ENCODE peak calls at places on chromosome 9, in four cellular contexts. One of them, this sample, is unnamed.

GRCh38 chr9:114011313-114011712 is 66.8 kb downstream of the AMBP start:
- DNase-seq in transverse colon: no peak
- DNase-seq in GM23338: no peak
- DNase-seq in HCT116: no peak
- DNase-seq in this sample: peak; percentile 4

GRCh38 chr9:127022913-127023665 is 99.3 kb downstream of the ANGPTL2 start:
- DNase-seq in transverse colon: no peak
- DNase-seq in GM23338: no peak
- DNase-seq in HCT116: no peak
- DNase-seq in this sample: peak; percentile 75

GRCh38 chr9:15707000-15707399 is 154.2 kb downstream of the CCDC171 start:
- DNase-seq in transverse colon: no peak
- DNase-seq in GM23338: no peak
- DNase-seq in HCT116: no peak
- DNase-seq in this sample: no peak

GRCh38 chr9:96160866-96161265 is 141.1 kb downstream of the HSD17B3 start:
- DNase-seq in transverse colon: no peak
- DNase-seq in GM23338: no peak
- DNase-seq in HCT116: no peak
- DNase-seq in this sample: no peak

GRCh38 chr9:85212209-85212608 is 529.5 kb downstream of the AGTPBP1 start:
- DNase-seq in transverse colon: no peak
- DNase-seq in GM23338: no peak
- DNase-seq in HCT116: peak; percentile 46
- DNase-seq in this sample: peak; percentile 64

GRCh38 chr9:91815896-91816295 is 134.1 kb downstream of the ROR2 start:
- DNase-seq in transverse colon: no peak
- DNase-seq in GM23338: no peak
- DNase-seq in HCT116: no peak
- DNase-seq in this sample: no peak

GRCh38 chr9:111868475-111868874 is 28.1 kb upstream of the UGCG start:
- DNase-seq in transverse colon: no peak
- DNase-seq in GM23338: peak; percentile 87
- DNase-seq in HCT116: no peak
- DNase-seq in this sample: no peak

GRCh38 chr9:136175745-136176290 is 29.1 kb downstream of the LHX3 start:
- DNase-seq in transverse colon: no peak
- DNase-seq in GM23338: no peak
- DNase-seq in HCT116: no peak
- DNase-seq in this sample: no peak

GRCh38 chr9:20139755-20140154 is 350.9 kb upstream of the SLC24A2 start:
- DNase-seq in transverse colon: no peak
- DNase-seq in GM23338: peak; percentile 10
- DNase-seq in HCT116: no peak
- DNase-seq in this sample: no peak

GRCh38 chr9:20335668-20336332 is 286.5 kb downstream of the MLLT3 start:
- DNase-seq in transverse colon: no peak
- DNase-seq in GM23338: no peak
- DNase-seq in HCT116: no peak
- DNase-seq in this sample: no peak

GRCh38 chr9:137917116-137917515 is 39.5 kb downstream of the CACNA1B start:
- DNase-seq in transverse colon: no peak
- DNase-seq in GM23338: no peak
- DNase-seq in HCT116: no peak
- DNase-seq in this sample: no peak

DNA sequence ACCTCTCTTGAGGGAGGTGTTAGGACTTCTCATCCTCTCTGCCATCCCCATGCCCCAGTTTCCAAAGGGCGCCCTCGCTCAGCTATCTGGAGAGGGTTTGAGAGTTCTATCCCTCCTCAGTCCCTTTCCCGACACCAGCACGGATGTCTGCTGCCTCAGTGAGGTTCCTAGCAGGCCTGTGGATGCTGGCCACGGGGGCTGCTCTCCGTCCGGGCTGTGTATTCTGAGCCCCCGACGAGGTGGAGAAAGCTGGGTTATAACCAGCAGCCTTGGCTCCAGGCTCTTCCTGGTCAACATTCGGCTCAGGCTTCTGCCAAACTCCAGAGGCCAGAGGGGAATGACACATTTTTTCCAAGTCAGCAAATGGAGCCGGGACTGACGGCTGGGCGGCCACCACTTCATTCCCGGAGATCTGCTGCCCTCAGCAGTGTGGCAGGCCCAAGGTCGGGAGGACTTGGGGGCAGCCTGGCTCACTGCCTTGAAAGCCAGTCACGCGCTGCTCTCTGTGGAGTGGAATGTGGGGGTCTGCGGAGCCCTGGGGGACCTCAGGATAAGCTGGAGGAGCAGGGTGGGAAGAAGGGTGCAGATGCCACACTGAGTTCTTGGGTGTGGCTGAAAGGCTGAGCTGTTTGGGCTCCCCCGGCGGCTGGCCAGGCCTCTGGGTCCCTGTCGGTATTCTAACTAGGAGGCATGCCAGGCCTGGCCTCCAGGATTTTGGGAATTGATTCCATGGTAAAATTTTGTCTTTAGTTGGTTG is 27.4 kb downstream of the PTPA start:
- DNase-seq in transverse colon: peak; percentile 22
- DNase-seq in GM23338: no peak
- DNase-seq in HCT116: no peak
- DNase-seq in this sample: no peak
- TF ChIP-seq POLR2AphosphoS5 in transverse colon: peak; percentile 8
- TF ChIP-seq POLR2AphosphoS5 in GM23338: no peak
- TF ChIP-seq POLR2AphosphoS5 in HCT116: no peak
- TF ChIP-seq POLR2AphosphoS5 in this sample: peak; percentile 74

GRCh38 chr9:131500939-131501541 is 1.7 kb upstream of the POMT1 start:
- DNase-seq in transverse colon: no peak
- DNase-seq in GM23338: no peak
- DNase-seq in HCT116: no peak
- DNase-seq in this sample: no peak

GRCh38 chr9:131496844-131497425 is 5.8 kb upstream of the POMT1 start:
- DNase-seq in transverse colon: peak; percentile 26
- DNase-seq in GM23338: no peak
- DNase-seq in HCT116: no peak
- DNase-seq in this sample: no peak

GRCh38 chr9:131500377-131500776 is 2.3 kb upstream of the POMT1 start:
- DNase-seq in transverse colon: peak; percentile 21
- DNase-seq in GM23338: no peak
- DNase-seq in HCT116: no peak
- DNase-seq in this sample: no peak

GRCh38 chr9:131495726-131496292 is 6.9 kb upstream of the POMT1 start:
- DNase-seq in transverse colon: no peak
- DNase-seq in GM23338: no peak
- DNase-seq in HCT116: no peak
- DNase-seq in this sample: no peak

GRCh38 chr9:131499254-131499653 is 3.5 kb upstream of the POMT1 start:
- DNase-seq in transverse colon: no peak
- DNase-seq in GM23338: no peak
- DNase-seq in HCT116: no peak
- DNase-seq in this sample: no peak
- TF ChIP-seq POLR2AphosphoS5 in transverse colon: no peak
- TF ChIP-seq POLR2AphosphoS5 in GM23338: no peak
- TF ChIP-seq POLR2AphosphoS5 in HCT116: no peak
- TF ChIP-seq POLR2AphosphoS5 in this sample: no peak

GRCh38 chr9:18324928-18325327 is 149.0 kb upstream of the ADAMTSL1 start:
- DNase-seq in transverse colon: no peak
- DNase-seq in GM23338: no peak
- DNase-seq in HCT116: no peak
- DNase-seq in this sample: no peak
- TF ChIP-seq POLR2AphosphoS5 in transverse colon: no peak
- TF ChIP-seq POLR2AphosphoS5 in GM23338: no peak
- TF ChIP-seq POLR2AphosphoS5 in HCT116: no peak
- TF ChIP-seq POLR2AphosphoS5 in this sample: no peak

GRCh38 chr9:34072410-34072809 is 23.7 kb upstream of the UBAP2 start:
- DNase-seq in transverse colon: peak; percentile 9
- DNase-seq in GM23338: peak; percentile 43
- DNase-seq in HCT116: peak; percentile 8
- DNase-seq in this sample: no peak

GRCh38 chr9:34069831-34070230 is 21.1 kb upstream of the UBAP2 start:
- DNase-seq in transverse colon: no peak
- DNase-seq in GM23338: no peak
- DNase-seq in HCT116: no peak
- DNase-seq in this sample: no peak

GRCh38 chr9:34070601-34071340 is 22.1 kb upstream of the UBAP2 start:
- DNase-seq in transverse colon: no peak
- DNase-seq in GM23338: no peak
- DNase-seq in HCT116: no peak
- DNase-seq in this sample: no peak

GRCh38 chr9:34072868-34073590 is 24.3 kb upstream of the UBAP2 start:
- DNase-seq in transverse colon: peak; percentile 55
- DNase-seq in GM23338: no peak
- DNase-seq in HCT116: no peak
- DNase-seq in this sample: no peak
- TF ChIP-seq POLR2AphosphoS5 in transverse colon: peak; percentile 67
- TF ChIP-seq POLR2AphosphoS5 in GM23338: no peak
- TF ChIP-seq POLR2AphosphoS5 in HCT116: no peak
- TF ChIP-seq POLR2AphosphoS5 in this sample: peak; percentile 35

DNA sequence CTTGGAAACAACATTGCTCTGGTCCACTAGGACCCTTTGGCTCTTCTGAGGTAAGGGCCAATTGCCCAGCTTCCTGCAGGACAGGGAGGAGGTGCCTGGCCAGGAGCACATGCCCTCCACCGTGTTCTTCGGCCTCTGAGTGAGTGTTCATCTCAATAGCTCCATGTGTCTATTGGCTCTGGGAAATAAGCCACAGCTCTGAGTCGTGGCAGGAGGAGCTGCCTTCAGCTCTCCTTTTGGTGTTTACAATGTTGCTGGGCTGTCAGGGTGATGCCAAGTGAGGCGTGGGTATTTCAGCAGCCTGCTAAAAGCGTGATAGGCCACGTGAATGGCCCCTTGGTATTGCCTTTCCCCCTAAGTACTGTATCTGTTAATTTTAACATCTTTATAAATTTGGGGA is 26.6 kb downstream of the GADD45G start:
- DNase-seq in transverse colon: no peak
- DNase-seq in GM23338: no peak
- DNase-seq in HCT116: no peak
- DNase-seq in this sample: no peak
- TF ChIP-seq POLR2AphosphoS5 in transverse colon: no peak
- TF ChIP-seq POLR2AphosphoS5 in GM23338: no peak
- TF ChIP-seq POLR2AphosphoS5 in HCT116: no peak
- TF ChIP-seq POLR2AphosphoS5 in this sample: peak; percentile 24

GRCh38 chr9:37422289-37423104 is at the start of gene GRHPR:
- DNase-seq in transverse colon: peak; percentile 94
- DNase-seq in GM23338: peak; percentile 88
- DNase-seq in HCT116: peak; percentile 52
- DNase-seq in this sample: peak; percentile 97
- TF ChIP-seq POLR2AphosphoS5 in transverse colon: peak; percentile 88
- TF ChIP-seq POLR2AphosphoS5 in GM23338: peak; percentile 98
- TF ChIP-seq POLR2AphosphoS5 in HCT116: peak; percentile 93
- TF ChIP-seq POLR2AphosphoS5 in this sample: peak; percentile 82

GRCh38 chr9:128163523-128164331 is 3.7 kb downstream of the BBLN start:
- DNase-seq in transverse colon: no peak
- DNase-seq in GM23338: no peak
- DNase-seq in HCT116: no peak
- DNase-seq in this sample: no peak

GRCh38 chr9:128160603-128160987 is 530 bp downstream of the BBLN start:
- DNase-seq in transverse colon: peak; percentile 28
- DNase-seq in GM23338: peak; percentile 46
- DNase-seq in HCT116: no peak
- DNase-seq in this sample: no peak

GRCh38 chr9:128164332-128164885 is 4.3 kb downstream of the BBLN start:
- DNase-seq in transverse colon: no peak
- DNase-seq in GM23338: no peak
- DNase-seq in HCT116: no peak
- DNase-seq in this sample: no peak

GRCh38 chr9:128162215-128163026 is 2.4 kb downstream of the BBLN start:
- DNase-seq in transverse colon: no peak
- DNase-seq in GM23338: no peak
- DNase-seq in HCT116: no peak
- DNase-seq in this sample: no peak

GRCh38 chr9:128163027-128163515 is 3.0 kb downstream of the BBLN start:
- DNase-seq in transverse colon: no peak
- DNase-seq in GM23338: no peak
- DNase-seq in HCT116: no peak
- DNase-seq in this sample: no peak
- TF ChIP-seq POLR2AphosphoS5 in transverse colon: no peak
- TF ChIP-seq POLR2AphosphoS5 in GM23338: no peak
- TF ChIP-seq POLR2AphosphoS5 in HCT116: no peak
- TF ChIP-seq POLR2AphosphoS5 in this sample: no peak

DNA sequence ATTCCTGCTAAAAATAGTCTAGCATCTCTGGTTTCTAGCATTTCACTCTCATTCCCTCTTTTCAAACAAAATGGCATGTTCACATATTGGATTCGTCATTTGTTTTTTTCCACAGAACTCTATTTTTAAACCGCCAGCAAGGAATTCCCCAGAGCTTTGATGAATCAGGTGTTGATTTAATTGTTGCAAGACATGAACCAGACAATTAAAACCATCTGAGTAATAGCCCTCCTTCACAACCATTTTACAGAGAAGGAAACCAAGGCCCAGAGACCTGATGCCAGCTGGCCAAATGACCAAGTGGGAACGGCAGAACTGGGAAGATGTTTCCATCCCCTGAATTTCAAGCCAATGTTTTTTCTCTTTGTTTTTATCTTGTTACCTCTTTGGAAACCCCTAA is 167.0 kb downstream of the CAAP1 start:
- DNase-seq in transverse colon: no peak
- DNase-seq in GM23338: no peak
- DNase-seq in HCT116: no peak
- DNase-seq in this sample: no peak
- TF ChIP-seq POLR2AphosphoS5 in transverse colon: no peak
- TF ChIP-seq POLR2AphosphoS5 in GM23338: no peak
- TF ChIP-seq POLR2AphosphoS5 in HCT116: no peak
- TF ChIP-seq POLR2AphosphoS5 in this sample: no peak

DNA sequence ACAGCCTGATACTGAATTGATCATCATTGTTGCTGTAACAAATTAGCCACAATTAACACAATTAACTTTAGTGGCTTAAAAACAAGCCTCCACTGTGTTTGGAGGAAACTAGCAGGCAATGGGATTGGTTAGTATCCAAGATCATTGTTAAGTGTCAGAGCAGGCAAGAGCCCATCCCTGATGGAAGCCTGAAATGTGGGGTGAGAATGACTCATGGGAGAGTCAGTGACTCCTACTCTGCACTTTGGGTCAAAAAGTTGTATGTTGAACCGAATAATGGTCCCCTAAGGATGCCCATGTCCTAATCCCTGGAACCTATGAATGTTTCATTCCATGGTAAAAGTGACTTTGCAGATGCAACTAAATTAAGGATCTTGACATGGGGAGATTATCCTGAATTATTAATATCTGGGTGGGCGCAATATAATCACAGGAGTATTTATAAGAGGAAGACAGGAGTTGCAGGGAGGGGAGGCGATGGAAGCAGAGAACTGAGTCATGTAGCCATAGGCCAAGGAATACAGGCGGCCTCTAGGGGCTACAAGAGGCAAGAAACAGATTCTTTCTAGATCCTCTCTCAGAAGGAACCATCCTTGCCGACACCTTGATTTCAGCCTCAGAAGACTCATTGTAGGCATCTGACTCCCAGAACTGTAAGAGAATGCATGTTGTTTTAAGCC is 28.8 kb downstream of the ALG2 start:
- DNase-seq in transverse colon: no peak
- DNase-seq in GM23338: peak; percentile 55
- DNase-seq in HCT116: no peak
- DNase-seq in this sample: peak; percentile 42
- TF ChIP-seq POLR2AphosphoS5 in transverse colon: no peak
- TF ChIP-seq POLR2AphosphoS5 in GM23338: no peak
- TF ChIP-seq POLR2AphosphoS5 in HCT116: no peak
- TF ChIP-seq POLR2AphosphoS5 in this sample: no peak